ENCODE peak calls at places on chromosomes 4 and X, in six cellular contexts. U is transverse colon, A is brain microvascular endothelial cell, N is uterus, V is keratinocyte, Q is fibroblast of lung. G is an unnamed sample.

GRCh38 chr4:100968046-100968445 is 379.3 kb downstream of the PPP3CA start:
- DNase-seq in U (no peak), Q (no peak), A (no peak), V (no peak), N (no peak), G (no peak)

GRCh38 chrX:38055170-38055847 is 49.0 kb downstream of the SYTL5 start:
- DNase-seq in N (peak), A (peak), V (no peak), Q (peak), U (no peak), G (no peak)

GRCh38 chr4:173747537-173748257 is 217.7 kb upstream of the HAND2 start:
- DNase-seq in N (no peak), U (no peak), V (no peak), Q (no peak), A (no peak), G (no peak)

GRCh38 chrX:150575415-150575814 is 7.0 kb downstream of the MTM1 start:
- DNase-seq in V (peak), N (no peak), A (no peak), U (peak), Q (peak), G (no peak)

GRCh38 chr4:112515278-112516075 is 503 bp downstream of the NEUROG2 start:
- DNase-seq in N (no peak), Q (no peak), A (peak), U (no peak), V (no peak), G (no peak)

GRCh38 chr4:107835409-107835808 is 10.7 kb downstream of the SGMS2 start:
- DNase-seq in N (no peak), U (no peak), Q (peak), V (no peak), A (peak), G (no peak)

GRCh38 chrX:55709735-55710134 is 7.8 kb upstream of the RRAGB start:
- DNase-seq in Q (peak), N (no peak), V (no peak), U (no peak), A (no peak), G (no peak)

GRCh38 chr4:8348071-8348470 is 78.5 kb downstream of the HTRA3 start:
- DNase-seq in N (no peak), V (no peak), U (no peak), Q (no peak), A (no peak), G (no peak)

GRCh38 chr4:185894481-185894880 is 82.5 kb upstream of the SORBS2 start:
- DNase-seq in U (no peak), Q (no peak), A (no peak), N (no peak), V (no peak), G (no peak)

GRCh38 chr4:76208005-76208765 is 5.4 kb downstream of the SCARB2 start:
- DNase-seq in Q (peak), U (peak), V (peak), N (peak), A (peak), G (no peak)

GRCh38 chr4:173301518-173302201 is 32.5 kb downstream of the HMGB2 start:
- DNase-seq in Q (peak), N (peak), V (no peak), A (peak), U (no peak), G (no peak)

GRCh38 chrX:44906041-44906440 is 33.1 kb downstream of the KDM6A start:
- DNase-seq in A (no peak), V (no peak), Q (no peak), U (no peak), N (no peak), G (no peak)
- H3K4me3 ChIP-seq in A (no peak), V (no peak), Q (no peak), U (no peak), N (no peak), G (no peak)

GRCh38 chr4:89839558-89839957 is 2.6 kb upstream of the SNCA start:
- DNase-seq in N (no peak), U (no peak), Q (no peak), V (no peak), A (no peak), G (no peak)

GRCh38 chr4:89836897-89837384 is at the start of gene SNCA:
- DNase-seq in V (no peak), A (peak), Q (peak), N (peak), U (peak), G (no peak)

GRCh38 chr4:89838005-89838404 is 1.0 kb upstream of the SNCA start:
- DNase-seq in V (no peak), N (no peak), A (no peak), Q (peak), U (no peak), G (no peak)

GRCh38 chr4:89836031-89836777 is 757 bp downstream of the SNCA start:
- DNase-seq in A (no peak), V (no peak), N (peak), U (no peak), Q (no peak), G (no peak)

DNA sequence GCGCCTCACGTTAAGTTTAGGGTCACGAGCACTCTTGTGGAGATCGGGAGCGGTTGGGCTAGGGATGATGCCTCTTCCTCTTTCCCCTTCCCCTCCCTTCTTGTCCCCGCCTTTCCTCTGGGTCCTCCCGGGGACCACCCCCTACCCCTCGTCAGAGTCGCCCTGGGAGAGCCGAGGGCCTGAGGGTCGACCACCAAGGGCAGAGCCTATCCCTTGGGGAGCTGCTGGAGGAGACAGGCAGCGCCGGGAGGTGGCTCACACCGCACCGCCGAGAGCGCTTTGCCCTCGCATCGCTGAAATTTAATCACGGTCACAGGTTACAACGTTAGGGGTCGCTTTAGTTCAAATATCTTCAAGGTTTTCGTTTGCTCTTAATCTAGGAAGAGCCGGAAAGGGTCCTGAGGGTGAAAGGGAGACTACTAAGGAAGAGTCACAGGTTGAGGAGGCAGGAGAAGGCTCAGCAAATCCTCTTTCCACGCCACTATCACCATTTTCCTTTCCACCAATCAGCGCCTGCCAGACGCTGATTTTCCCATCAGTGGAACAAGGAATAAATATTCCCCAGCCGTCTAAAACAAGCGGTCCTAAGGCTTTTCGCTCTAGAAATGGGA is 529 bp upstream of the SNCA start:
- DNase-seq in A (peak), Q (peak), N (peak), U (no peak), V (peak), G (no peak)
- TF ChIP-seq CTCF in A (peak), Q (no peak), N (no peak), U (no peak), V (peak), G (no peak)

GRCh38 chr4:4865705-4866123 is 6.2 kb downstream of the MSX1 start:
- DNase-seq in V (no peak), U (no peak), A (no peak), N (no peak), Q (no peak), G (no peak)

GRCh38 chr4:4867745-4868505 is 8.5 kb downstream of the MSX1 start:
- DNase-seq in U (no peak), N (no peak), A (no peak), Q (no peak), V (no peak), G (no peak)

GRCh38 chr4:4866833-4867744 is 7.6 kb downstream of the MSX1 start:
- DNase-seq in U (no peak), A (no peak), N (peak), V (no peak), Q (no peak), G (no peak)

GRCh38 chr4:4864940-4865704 is 5.7 kb downstream of the MSX1 start:
- DNase-seq in V (no peak), A (no peak), U (no peak), Q (no peak), N (no peak), G (no peak)

DNA sequence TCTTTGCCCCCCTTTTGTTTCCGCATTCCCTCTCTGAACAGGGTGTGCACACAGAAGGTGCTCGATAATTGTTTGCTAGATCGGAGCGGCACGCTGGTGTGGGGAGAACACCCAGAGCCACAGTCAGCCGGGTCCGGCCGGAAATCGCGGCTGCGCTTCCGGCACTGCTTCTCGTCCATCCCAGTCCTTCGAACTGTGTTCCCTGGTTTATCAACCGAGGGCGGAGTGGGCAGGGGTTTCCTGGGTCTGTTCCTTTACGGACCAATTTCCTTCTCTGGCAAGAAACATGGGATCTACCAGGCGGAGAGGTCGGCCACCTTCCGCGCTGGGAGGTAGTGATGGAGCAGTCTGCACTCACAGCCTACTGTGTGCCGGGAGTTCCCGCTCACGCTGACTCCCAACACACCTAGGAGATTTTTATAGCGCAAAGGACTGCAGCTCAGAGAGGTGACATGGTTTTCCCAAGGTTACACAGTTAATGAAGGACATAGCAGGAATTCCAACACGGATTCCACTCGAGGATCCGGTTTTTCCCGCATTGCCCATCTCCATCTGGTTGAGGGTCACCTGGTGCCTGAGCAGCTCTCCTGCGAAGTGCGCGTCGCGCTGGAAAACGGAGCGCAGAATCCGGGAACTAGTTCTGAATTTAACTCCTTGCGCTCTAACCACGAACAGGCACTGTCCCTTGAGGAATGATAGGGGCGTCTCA is 6.8 kb downstream of the MSX1 start:
- DNase-seq in A (no peak), U (no peak), V (no peak), N (no peak), Q (no peak), G (no peak)
- H3K4me3 ChIP-seq in A (no peak), U (no peak), V (no peak), N (peak), Q (peak), G (peak)

GRCh38 chr4:54103190-54103574 is 3.2 kb downstream of the GSX2 start:
- DNase-seq in Q (no peak), U (no peak), A (no peak), V (no peak), N (no peak), G (no peak)
- TF ChIP-seq CTCF in Q (no peak), U (no peak), A (no peak), V (no peak), N (no peak), G (no peak)

GRCh38 chr4:140253556-140254027 is 99.6 kb upstream of the MAML3 start:
- DNase-seq in A (no peak), N (no peak), Q (no peak), U (no peak), V (no peak), G (no peak)

GRCh38 chr4:140250989-140251552 is 97.1 kb upstream of the MAML3 start:
- DNase-seq in U (no peak), Q (peak), V (no peak), A (no peak), N (no peak), G (no peak)

GRCh38 chr4:140251566-140251965 is 97.6 kb upstream of the MAML3 start:
- DNase-seq in Q (no peak), V (no peak), U (no peak), N (no peak), A (no peak), G (no peak)

GRCh38 chr4:140252742-140253555 is 99.0 kb upstream of the MAML3 start:
- DNase-seq in V (no peak), Q (peak), A (peak), N (peak), U (peak), G (no peak)

GRCh38 chr4:140252144-140252741 is 98.3 kb upstream of the MAML3 start:
- DNase-seq in N (peak), U (peak), Q (peak), V (no peak), A (no peak), G (no peak)
- H3K4me3 ChIP-seq in N (peak), U (peak), Q (peak), V (no peak), A (peak), G (peak)